ENCODE peak calls at places on chromosome X, in five cellular contexts. I is cerebellar cortex; M is activated CD4-positive, alpha-beta T cell treated with anti-CD3 and anti-CD28 coated beads, Interleukin-2, amount 50 U/mL, for 1 hour; O is ELR; Z is activated naive CD4-positive, alpha-beta T cell treated with anti-CD3 and anti-CD28 coated beads for 36 hours. U is an unnamed sample.
A peak's percentile ranks its signal among the peaks of the same experiment; 100 is the strongest.

GRCh38 chrX:80285131-80285773 is 135.0 kb upstream of the TENT5D start:
- DNase-seq in I (no peak), M (no peak), O (peak; percentile 1), Z (peak; percentile 20), U (peak; percentile 10)

GRCh38 chrX:38831949-38832348 is 30.7 kb downstream of the MID1IP1 start:
- DNase-seq in I (no peak), M (no peak), O (no peak), Z (no peak), U (no peak)

GRCh38 chrX:41722816-41723215 is 1.2 kb upstream of the GPR82 start:
- DNase-seq in I (no peak), M (no peak), O (no peak), Z (no peak), U (no peak)

GRCh38 chrX:63686878-63687714 is 97.9 kb downstream of the ARHGEF9 start:
- DNase-seq in I (peak; percentile 23), M (no peak), O (peak; percentile 56), Z (peak; percentile 15), U (peak; percentile 6)

GRCh38 chrX:154043003-154043402 is 23.3 kb upstream of the IRAK1 start:
- DNase-seq in I (no peak), M (no peak), O (peak; percentile 67), Z (no peak), U (no peak)

GRCh38 chrX:41522071-41522470 is 74.9 kb downstream of the NYX start:
- DNase-seq in I (no peak), M (no peak), O (no peak), Z (no peak), U (no peak)

GRCh38 chrX:7347465-7347864 is 199.5 kb upstream of the PUDP start:
- DNase-seq in I (no peak), M (no peak), O (no peak), Z (no peak), U (no peak)

GRCh38 chrX:65697915-65698796 is 30.7 kb downstream of the MSN start:
- DNase-seq in I (no peak), M (peak; percentile 64), O (peak; percentile 41), Z (peak; percentile 82), U (no peak)

GRCh38 chrX:16739574-16739973 is 20.2 kb downstream of the SYAP1 start:
- DNase-seq in I (no peak), M (no peak), O (no peak), Z (no peak), U (no peak)

GRCh38 chrX:85111347-85111746 is 107.7 kb downstream of the APOOL start:
- DNase-seq in I (peak; percentile 2), M (no peak), O (peak; percentile 14), Z (peak; percentile 16), U (no peak)

GRCh38 chrX:83916525-83916924 is 55.6 kb downstream of the CYLC1 start:
- DNase-seq in I (no peak), M (no peak), O (peak; percentile 11), Z (no peak), U (no peak)

GRCh38 chrX:26262121-26262523 is 46.2 kb downstream of the MAGEB5 start:
- DNase-seq in I (no peak), M (no peak), O (no peak), Z (no peak), U (no peak)

GRCh38 chrX:72128881-72129280 is 2.8 kb downstream of the RTL5 start:
- DNase-seq in I (peak; percentile 29), M (peak; percentile 7), O (peak; percentile 38), Z (no peak), U (peak; percentile 1)

GRCh38 chrX:38803609-38804480 is 2.6 kb downstream of the MID1IP1 start:
- DNase-seq in I (peak; percentile 16), M (peak; percentile 54), O (peak; percentile 78), Z (peak; percentile 79), U (peak; percentile 86)

GRCh38 chrX:47958943-47959342 is 44.8 kb downstream of the ZNF182 start:
- DNase-seq in I (peak; percentile 5), M (peak; percentile 2), O (peak; percentile 26), Z (peak; percentile 33), U (no peak)

GRCh38 chrX:140180585-140180984 is 215.3 kb upstream of the CXorf66 start:
- DNase-seq in I (no peak), M (no peak), O (peak; percentile 89), Z (no peak), U (no peak)

GRCh38 chrX:120801426-120801825 is 74.2 kb downstream of the CT47B1 start:
- DNase-seq in I (no peak), M (no peak), O (no peak), Z (no peak), U (no peak)

GRCh38 chrX:146278381-146278780 is 460.8 kb downstream of the SLITRK2 start:
- DNase-seq in I (no peak), M (no peak), O (no peak), Z (no peak), U (no peak)

GRCh38 chrX:124993735-124994134 is 325.9 kb upstream of the TEX13C start:
- DNase-seq in I (no peak), M (no peak), O (no peak), Z (no peak), U (no peak)

GRCh38 chrX:85243761-85244410 is at the start of the genes SATL1 and ZNF711:
- DNase-seq in I (peak; percentile 42), M (no peak), O (no peak), Z (peak; percentile 20), U (peak; percentile 92)

GRCh38 chrX:17860179-17860780 is 818 bp downstream of the RAI2 start:
- DNase-seq in I (no peak), M (no peak), O (no peak), Z (peak; percentile 11), U (no peak)

GRCh38 chrX:78652971-78653822 is 5.9 kb downstream of the RTL3 start:
- DNase-seq in I (no peak), M (no peak), O (peak; percentile 89), Z (no peak), U (no peak)

GRCh38 chrX:135060697-135061096 is 8.8 kb upstream of the RTL8A start:
- DNase-seq in I (no peak), M (no peak), O (no peak), Z (no peak), U (no peak)

U was measured in NCI-H1105.